ENCODE peak calls at places on chromosomes 16 and 17, in ten cellular contexts. One of them, this sample, is unnamed.

GRCh38 chr17:8701754-8702153 is 42.9 kb downstream of the CCDC42 start:
- DNase-seq in activated B cell treated with CpG ODN at 0.5 μM for 24 hours: no peak
- DNase-seq in cardiac fibroblast: no peak
- DNase-seq in body of pancreas: no peak
- DNase-seq in heart left ventricle: no peak
- DNase-seq in neural progenitor cell: no peak
- DNase-seq in cardiac muscle cell: no peak
- DNase-seq in stomach: no peak
- DNase-seq in colonic mucosa: no peak
- DNase-seq in AG04450: no peak
- DNase-seq in this sample: no peak

GRCh38 chr16:89837014-89837546 is 8.8 kb downstream of the SPIRE2 start:
- DNase-seq in colonic mucosa: no peak
- DNase-seq in cardiac fibroblast: no peak
- DNase-seq in body of pancreas: no peak
- DNase-seq in cardiac muscle cell: no peak
- DNase-seq in AG04450: no peak
- DNase-seq in activated B cell treated with CpG ODN at 0.5 μM for 24 hours: no peak
- DNase-seq in neural progenitor cell: no peak
- DNase-seq in heart left ventricle: no peak
- DNase-seq in stomach: no peak
- DNase-seq in this sample: no peak

GRCh38 chr17:68291836-68292688 is 767 bp downstream of the ARSG start:
- DNase-seq in colonic mucosa: peak
- DNase-seq in cardiac muscle cell: peak
- DNase-seq in stomach: peak
- DNase-seq in AG04450: no peak
- DNase-seq in activated B cell treated with CpG ODN at 0.5 μM for 24 hours: peak
- DNase-seq in neural progenitor cell: peak
- DNase-seq in body of pancreas: peak
- DNase-seq in cardiac fibroblast: peak
- DNase-seq in heart left ventricle: peak
- DNase-seq in this sample: peak

GRCh38 chr17:40490289-40490853 is 11.1 kb downstream of the TNS4 start:
- DNase-seq in stomach: no peak
- DNase-seq in colonic mucosa: peak
- DNase-seq in activated B cell treated with CpG ODN at 0.5 μM for 24 hours: no peak
- DNase-seq in cardiac fibroblast: peak
- DNase-seq in cardiac muscle cell: peak
- DNase-seq in neural progenitor cell: peak
- DNase-seq in AG04450: peak
- DNase-seq in heart left ventricle: peak
- DNase-seq in body of pancreas: peak
- DNase-seq in this sample: no peak

GRCh38 chr17:4369557-4370230 is 3.2 kb upstream of the UBE2G1 start:
- DNase-seq in neural progenitor cell: no peak
- DNase-seq in body of pancreas: no peak
- DNase-seq in AG04450: no peak
- DNase-seq in activated B cell treated with CpG ODN at 0.5 μM for 24 hours: no peak
- DNase-seq in heart left ventricle: no peak
- DNase-seq in colonic mucosa: no peak
- DNase-seq in cardiac fibroblast: no peak
- DNase-seq in stomach: no peak
- DNase-seq in cardiac muscle cell: no peak
- DNase-seq in this sample: no peak

GRCh38 chr16:29702307-29702706 is 23.3 kb downstream of the QPRT start:
- DNase-seq in colonic mucosa: no peak
- DNase-seq in cardiac muscle cell: no peak
- DNase-seq in body of pancreas: no peak
- DNase-seq in AG04450: no peak
- DNase-seq in neural progenitor cell: no peak
- DNase-seq in stomach: no peak
- DNase-seq in activated B cell treated with CpG ODN at 0.5 μM for 24 hours: no peak
- DNase-seq in cardiac fibroblast: no peak
- DNase-seq in heart left ventricle: no peak
- DNase-seq in this sample: no peak

GRCh38 chr17:17350491-17351355 is 47.5 kb downstream of the NT5M start:
- DNase-seq in activated B cell treated with CpG ODN at 0.5 μM for 24 hours: no peak
- DNase-seq in cardiac muscle cell: peak
- DNase-seq in stomach: peak
- DNase-seq in neural progenitor cell: peak
- DNase-seq in heart left ventricle: no peak
- DNase-seq in colonic mucosa: no peak
- DNase-seq in body of pancreas: no peak
- DNase-seq in cardiac fibroblast: peak
- DNase-seq in AG04450: no peak
- DNase-seq in this sample: no peak

GRCh38 chr16:24541534-24541933 is 2.2 kb downstream of the RBBP6 start:
- DNase-seq in stomach: no peak
- DNase-seq in cardiac muscle cell: no peak
- DNase-seq in AG04450: no peak
- DNase-seq in neural progenitor cell: no peak
- DNase-seq in activated B cell treated with CpG ODN at 0.5 μM for 24 hours: no peak
- DNase-seq in cardiac fibroblast: no peak
- DNase-seq in heart left ventricle: no peak
- DNase-seq in colonic mucosa: no peak
- DNase-seq in body of pancreas: no peak
- DNase-seq in this sample: no peak

GRCh38 chr17:74738051-74738996 is 1.3 kb downstream of the RAB37 start:
- DNase-seq in neural progenitor cell: no peak
- DNase-seq in cardiac muscle cell: no peak
- DNase-seq in heart left ventricle: no peak
- DNase-seq in AG04450: no peak
- DNase-seq in activated B cell treated with CpG ODN at 0.5 μM for 24 hours: peak
- DNase-seq in body of pancreas: no peak
- DNase-seq in colonic mucosa: peak
- DNase-seq in cardiac fibroblast: no peak
- DNase-seq in stomach: peak
- DNase-seq in this sample: no peak

GRCh38 chr16:66120656-66121055 is 245.8 kb upstream of the CDH5 start:
- DNase-seq in activated B cell treated with CpG ODN at 0.5 μM for 24 hours: no peak
- DNase-seq in AG04450: no peak
- DNase-seq in body of pancreas: no peak
- DNase-seq in colonic mucosa: no peak
- DNase-seq in cardiac muscle cell: no peak
- DNase-seq in neural progenitor cell: no peak
- DNase-seq in cardiac fibroblast: no peak
- DNase-seq in stomach: no peak
- DNase-seq in heart left ventricle: no peak
- DNase-seq in this sample: no peak

GRCh38 chr16:51445250-51445649 is 294.2 kb upstream of the SALL1 start:
- DNase-seq in neural progenitor cell: no peak
- DNase-seq in colonic mucosa: no peak
- DNase-seq in stomach: no peak
- DNase-seq in activated B cell treated with CpG ODN at 0.5 μM for 24 hours: no peak
- DNase-seq in AG04450: no peak
- DNase-seq in cardiac fibroblast: no peak
- DNase-seq in heart left ventricle: no peak
- DNase-seq in cardiac muscle cell: no peak
- DNase-seq in body of pancreas: no peak
- DNase-seq in this sample: no peak

GRCh38 chr17:43018932-43019331 is 3.3 kb downstream of the VAT1 start:
- DNase-seq in body of pancreas: no peak
- DNase-seq in neural progenitor cell: no peak
- DNase-seq in cardiac muscle cell: no peak
- DNase-seq in activated B cell treated with CpG ODN at 0.5 μM for 24 hours: no peak
- DNase-seq in colonic mucosa: no peak
- DNase-seq in AG04450: no peak
- DNase-seq in heart left ventricle: no peak
- DNase-seq in cardiac fibroblast: no peak
- DNase-seq in stomach: no peak
- DNase-seq in this sample: no peak

GRCh38 chr17:40283662-40284061 is 4.0 kb upstream of the CDC6 start:
- DNase-seq in cardiac fibroblast: peak
- DNase-seq in body of pancreas: no peak
- DNase-seq in stomach: no peak
- DNase-seq in heart left ventricle: no peak
- DNase-seq in activated B cell treated with CpG ODN at 0.5 μM for 24 hours: no peak
- DNase-seq in cardiac muscle cell: no peak
- DNase-seq in AG04450: peak
- DNase-seq in colonic mucosa: peak
- DNase-seq in neural progenitor cell: no peak
- DNase-seq in this sample: no peak

DNA sequence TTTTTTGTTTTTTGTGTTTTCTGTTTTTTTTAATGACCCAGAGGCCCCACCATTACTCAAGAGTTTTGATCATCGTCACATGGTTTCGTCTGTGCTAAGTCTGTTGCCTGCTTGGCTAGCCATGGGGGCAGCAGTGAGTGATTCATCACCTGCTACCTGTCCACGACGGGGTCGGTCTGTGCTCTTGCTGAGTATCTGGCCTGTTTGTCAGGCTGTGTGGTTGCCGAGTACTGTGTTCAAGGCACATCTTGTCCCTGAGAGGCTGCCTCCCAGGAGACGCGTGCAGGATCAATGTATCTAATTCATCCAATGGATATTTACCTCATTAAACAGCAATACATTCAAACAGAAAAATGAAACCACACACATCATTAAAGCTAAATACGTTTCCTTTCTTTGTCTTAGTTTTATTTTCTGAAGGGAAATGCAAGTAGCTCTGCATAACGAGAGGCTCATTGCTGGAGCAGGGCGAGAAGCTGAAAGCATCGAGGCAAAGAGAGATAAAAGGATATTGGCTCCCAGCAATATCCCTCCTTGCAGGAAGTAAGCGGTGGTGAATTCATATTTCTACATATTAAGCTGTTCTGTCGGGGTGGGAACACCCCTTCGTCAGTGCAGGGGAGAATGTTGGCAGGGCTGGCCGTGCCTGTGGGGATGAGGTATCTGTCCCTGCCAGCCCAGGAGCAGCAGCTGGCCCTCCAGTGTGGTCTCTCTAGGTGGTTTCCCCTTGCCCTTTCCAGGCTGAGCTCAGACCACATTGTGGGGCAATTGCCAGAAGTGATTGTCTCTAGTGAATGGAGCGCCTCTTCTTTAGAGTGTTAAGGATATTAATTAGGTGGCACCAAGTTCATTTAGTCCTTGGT is 166.2 kb upstream of the ASIC2 start:
- DNase-seq in cardiac fibroblast: no peak
- DNase-seq in body of pancreas: no peak
- DNase-seq in colonic mucosa: no peak
- DNase-seq in stomach: no peak
- DNase-seq in heart left ventricle: no peak
- DNase-seq in neural progenitor cell: no peak
- DNase-seq in activated B cell treated with CpG ODN at 0.5 μM for 24 hours: no peak
- DNase-seq in cardiac muscle cell: no peak
- DNase-seq in AG04450: no peak
- DNase-seq in this sample: no peak
- TF ChIP-seq CTCF in cardiac fibroblast: no peak
- TF ChIP-seq CTCF in body of pancreas: no peak
- TF ChIP-seq CTCF in colonic mucosa: no peak
- TF ChIP-seq CTCF in stomach: no peak
- TF ChIP-seq CTCF in heart left ventricle: no peak
- TF ChIP-seq CTCF in neural progenitor cell: no peak
- TF ChIP-seq CTCF in activated B cell treated with CpG ODN at 0.5 μM for 24 hours: no peak
- TF ChIP-seq CTCF in cardiac muscle cell: no peak
- TF ChIP-seq CTCF in AG04450: no peak
- TF ChIP-seq CTCF in this sample: no peak

GRCh38 chr17:13544755-13545154 is 57.0 kb downstream of the HS3ST3A1 start:
- DNase-seq in heart left ventricle: no peak
- DNase-seq in body of pancreas: no peak
- DNase-seq in stomach: no peak
- DNase-seq in activated B cell treated with CpG ODN at 0.5 μM for 24 hours: no peak
- DNase-seq in neural progenitor cell: peak
- DNase-seq in colonic mucosa: no peak
- DNase-seq in cardiac muscle cell: no peak
- DNase-seq in AG04450: no peak
- DNase-seq in cardiac fibroblast: peak
- DNase-seq in this sample: no peak
- TF ChIP-seq CTCF in heart left ventricle: no peak
- TF ChIP-seq CTCF in body of pancreas: no peak
- TF ChIP-seq CTCF in stomach: no peak
- TF ChIP-seq CTCF in activated B cell treated with CpG ODN at 0.5 μM for 24 hours: no peak
- TF ChIP-seq CTCF in neural progenitor cell: no peak
- TF ChIP-seq CTCF in colonic mucosa: no peak
- TF ChIP-seq CTCF in cardiac muscle cell: no peak
- TF ChIP-seq CTCF in AG04450: no peak
- TF ChIP-seq CTCF in cardiac fibroblast: no peak
- TF ChIP-seq CTCF in this sample: no peak

GRCh38 chr16:17251496-17251895 is 219.3 kb downstream of the XYLT1 start:
- DNase-seq in colonic mucosa: no peak
- DNase-seq in cardiac muscle cell: no peak
- DNase-seq in cardiac fibroblast: no peak
- DNase-seq in heart left ventricle: no peak
- DNase-seq in AG04450: no peak
- DNase-seq in activated B cell treated with CpG ODN at 0.5 μM for 24 hours: no peak
- DNase-seq in stomach: no peak
- DNase-seq in neural progenitor cell: no peak
- DNase-seq in body of pancreas: no peak
- DNase-seq in this sample: no peak
- TF ChIP-seq CTCF in colonic mucosa: no peak
- TF ChIP-seq CTCF in cardiac muscle cell: no peak
- TF ChIP-seq CTCF in cardiac fibroblast: no peak
- TF ChIP-seq CTCF in heart left ventricle: no peak
- TF ChIP-seq CTCF in AG04450: no peak
- TF ChIP-seq CTCF in activated B cell treated with CpG ODN at 0.5 μM for 24 hours: no peak
- TF ChIP-seq CTCF in stomach: no peak
- TF ChIP-seq CTCF in neural progenitor cell: no peak
- TF ChIP-seq CTCF in body of pancreas: no peak
- TF ChIP-seq CTCF in this sample: no peak

GRCh38 chr17:79045001-79045729 is 21.2 kb downstream of the C1QTNF1 start:
- DNase-seq in activated B cell treated with CpG ODN at 0.5 μM for 24 hours: no peak
- DNase-seq in body of pancreas: no peak
- DNase-seq in cardiac muscle cell: no peak
- DNase-seq in cardiac fibroblast: no peak
- DNase-seq in stomach: no peak
- DNase-seq in colonic mucosa: no peak
- DNase-seq in neural progenitor cell: no peak
- DNase-seq in AG04450: no peak
- DNase-seq in heart left ventricle: no peak
- DNase-seq in this sample: no peak

GRCh38 chr17:79046501-79047280 is 22.7 kb downstream of the C1QTNF1 start:
- DNase-seq in neural progenitor cell: no peak
- DNase-seq in AG04450: no peak
- DNase-seq in activated B cell treated with CpG ODN at 0.5 μM for 24 hours: no peak
- DNase-seq in stomach: no peak
- DNase-seq in cardiac fibroblast: no peak
- DNase-seq in cardiac muscle cell: no peak
- DNase-seq in colonic mucosa: no peak
- DNase-seq in heart left ventricle: peak
- DNase-seq in body of pancreas: no peak
- DNase-seq in this sample: no peak

GRCh38 chr17:79044462-79044861 is 20.5 kb downstream of the C1QTNF1 start:
- DNase-seq in colonic mucosa: no peak
- DNase-seq in body of pancreas: no peak
- DNase-seq in cardiac muscle cell: no peak
- DNase-seq in neural progenitor cell: no peak
- DNase-seq in AG04450: no peak
- DNase-seq in stomach: no peak
- DNase-seq in heart left ventricle: no peak
- DNase-seq in cardiac fibroblast: no peak
- DNase-seq in activated B cell treated with CpG ODN at 0.5 μM for 24 hours: no peak
- DNase-seq in this sample: no peak

GRCh38 chr17:79047291-79047920 is 23.4 kb downstream of the C1QTNF1 start:
- DNase-seq in colonic mucosa: no peak
- DNase-seq in stomach: no peak
- DNase-seq in body of pancreas: no peak
- DNase-seq in activated B cell treated with CpG ODN at 0.5 μM for 24 hours: no peak
- DNase-seq in heart left ventricle: no peak
- DNase-seq in AG04450: no peak
- DNase-seq in neural progenitor cell: no peak
- DNase-seq in cardiac fibroblast: no peak
- DNase-seq in cardiac muscle cell: no peak
- DNase-seq in this sample: no peak

GRCh38 chr17:79045830-79046500 is 22.0 kb downstream of the C1QTNF1 start:
- DNase-seq in heart left ventricle: peak
- DNase-seq in body of pancreas: peak
- DNase-seq in cardiac fibroblast: peak
- DNase-seq in activated B cell treated with CpG ODN at 0.5 μM for 24 hours: peak
- DNase-seq in neural progenitor cell: peak
- DNase-seq in stomach: peak
- DNase-seq in AG04450: no peak
- DNase-seq in cardiac muscle cell: peak
- DNase-seq in colonic mucosa: peak
- DNase-seq in this sample: peak
- TF ChIP-seq CTCF in heart left ventricle: peak
- TF ChIP-seq CTCF in body of pancreas: peak
- TF ChIP-seq CTCF in cardiac fibroblast: peak
- TF ChIP-seq CTCF in activated B cell treated with CpG ODN at 0.5 μM for 24 hours: peak
- TF ChIP-seq CTCF in neural progenitor cell: peak
- TF ChIP-seq CTCF in stomach: peak
- TF ChIP-seq CTCF in AG04450: peak
- TF ChIP-seq CTCF in cardiac muscle cell: peak
- TF ChIP-seq CTCF in colonic mucosa: peak
- TF ChIP-seq CTCF in this sample: peak

This sample was measured in progenitor cell of endocrine pancreas.